ENCODE peak calls at places on chromosomes 13 and 19, in four cellular contexts. D, A, E and X are unnamed samples.

GRCh38 chr13:41603917-41604316 is 146.6 kb downstream of the RGCC start:
- DNase-seq in A (peak; percentile 42), D (peak; percentile 88), E (peak; percentile 92), X (peak; percentile 77)

GRCh38 chr13:105990256-105990958 is 545.1 kb downstream of the EFNB2 start:
- DNase-seq in D (peak; percentile 84), E (peak; percentile 39), A (no peak), X (peak; percentile 77)

GRCh38 chr13:28052945-28053344 is 47.4 kb downstream of the FLT3 start:
- DNase-seq in D (no peak), E (no peak), A (peak; percentile 7), X (no peak)

GRCh38 chr13:78540424-78540823 is 62.9 kb downstream of the POU4F1 start:
- DNase-seq in E (no peak), A (no peak), D (no peak), X (no peak)

GRCh38 chr13:40514797-40515196 is 151.6 kb downstream of the FOXO1 start:
- DNase-seq in E (no peak), D (no peak), A (no peak), X (no peak)

GRCh38 chr19:14381689-14382474 is 638 bp downstream of the ADGRE5 start:
- DNase-seq in E (peak; percentile 70), D (peak; percentile 52), A (no peak), X (peak; percentile 64)

GRCh38 chr13:73338389-73338788 is 279.6 kb downstream of the KLF5 start:
- DNase-seq in D (no peak), E (peak; percentile 81), A (no peak), X (no peak)

GRCh38 chr19:12237143-12237839 is 57.4 kb downstream of the ZNF44 start:
- DNase-seq in A (no peak), E (no peak), D (no peak), X (no peak)

GRCh38 chr19:19445911-19446361 is 40.5 kb downstream of the GATAD2A start:
- DNase-seq in E (peak; percentile 29), A (no peak), D (peak; percentile 44), X (peak; percentile 28)